ENCODE peak calls at places on chromosomes 1 and 21, in ten cellular contexts. N is Peyer's patch; Z is spleen; D is cardiac muscle cell; L is left ventricle myocardium inferior; F is lower lobe of right lung; I is CD8-positive, alpha-beta T cell; G is pancreas; H is body of pancreas; X is IMR-90. S is an unnamed sample.
A peak's percentile ranks its signal among the peaks of the same experiment; 100 is the strongest.

GRCh38 chr21:44771896-44772525 is 29.6 kb downstream of the UBE2G2 start:
- DNase-seq in H (no peak), I (no peak), G (no peak), F (no peak), D (no peak), L (no peak), Z (no peak), N (no peak), X (no peak), S (no peak)

GRCh38 chr21:32185726-32186125 is 93.1 kb downstream of the MIS18A start:
- DNase-seq in N (no peak), L (no peak), H (no peak), Z (no peak), X (no peak), F (no peak), I (no peak), G (no peak), D (no peak), S (no peak)

GRCh38 chr1:102919659-102920058 is 188.7 kb downstream of the COL11A1 start:
- DNase-seq in N (no peak), F (no peak), D (peak; percentile 42), G (no peak), L (no peak), X (peak; percentile 79), Z (no peak), H (no peak), I (no peak), S (no peak)

GRCh38 chr21:39014751-39015150 is 168.5 kb downstream of the PSMG1 start:
- DNase-seq in I (no peak), D (peak; percentile 96), Z (no peak), G (no peak), H (no peak), L (no peak), F (no peak), X (peak; percentile 99), N (no peak), S (no peak)

GRCh38 chr1:204651843-204652421 is 33.6 kb downstream of the LRRN2 start:
- DNase-seq in H (no peak), I (no peak), L (no peak), D (no peak), N (no peak), G (no peak), X (no peak), F (no peak), Z (no peak), S (no peak)

GRCh38 chr1:236507022-236507700 is 16.6 kb upstream of the LGALS8 start:
- DNase-seq in G (no peak), H (peak; percentile 52), X (peak; percentile 49), F (no peak), Z (no peak), L (no peak), D (peak; percentile 89), I (no peak), N (no peak), S (no peak)

GRCh38 chr1:184283999-184284398 is 102.8 kb upstream of the C1orf21 start:
- DNase-seq in Z (no peak), F (no peak), N (no peak), H (no peak), X (peak; percentile 94), L (peak; percentile 23), I (no peak), D (peak; percentile 75), G (no peak), S (no peak)

GRCh38 chr1:61332196-61332753 is 249.9 kb downstream of the NFIA start:
- DNase-seq in N (no peak), H (no peak), F (no peak), Z (no peak), G (no peak), L (no peak), I (no peak), X (no peak), D (peak; percentile 40), S (no peak)

GRCh38 chr1:154218545-154218944 is 2.2 kb upstream of the UBAP2L start:
- DNase-seq in Z (no peak), I (no peak), F (no peak), N (no peak), L (no peak), H (no peak), G (no peak), D (no peak), X (no peak), S (no peak)
- H3K4me3 ChIP-seq in Z (no peak overlapping the region), I (no peak overlapping the region), F (peak overlapping the region; percentile 77), N (no peak overlapping the region), L (peak overlapping the region; percentile 87), H (no peak overlapping the region), G (no peak overlapping the region), D (no peak overlapping the region), X (no peak overlapping the region), S (no peak overlapping the region)

DNA sequence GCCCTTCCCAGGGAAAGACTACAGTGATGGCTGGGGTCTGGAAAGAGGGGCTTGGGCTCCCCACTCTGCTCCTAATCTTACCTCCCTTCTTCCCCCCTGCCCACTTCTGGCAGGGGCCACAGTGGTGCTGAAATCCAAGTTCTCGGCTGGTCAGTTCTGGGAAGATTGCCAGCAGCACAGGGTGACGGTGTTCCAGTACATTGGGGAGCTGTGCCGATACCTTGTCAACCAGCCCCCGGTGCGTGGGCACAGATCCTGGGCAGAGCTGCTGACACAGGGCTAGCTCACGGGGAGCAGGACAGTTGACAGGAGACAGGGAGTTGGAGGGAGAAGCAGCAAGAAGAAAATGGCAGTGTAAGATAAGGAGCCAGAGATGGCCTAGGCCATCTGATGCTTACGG is 2.4 kb downstream of the SLC27A3 start:
- DNase-seq in N (no peak), X (peak; percentile 21), G (peak; percentile 81), H (peak; percentile 72), Z (no peak), D (peak; percentile 39), F (peak; percentile 65), I (no peak), L (no peak), S (no peak)
- H3K4me1 ChIP-seq in N (peaks cover 10% of the 10 kb centered on the region), X (peaks cover 4% of the 10 kb centered on the region), G (peaks cover 20% of the 10 kb centered on the region), H (peaks cover 67% of the 10 kb centered on the region), Z (peaks cover 48% of the 10 kb centered on the region), D (peaks cover 3% of the 10 kb centered on the region), F (peaks cover 72% of the 10 kb centered on the region), I (peaks cover 31% of the 10 kb centered on the region), L (peaks cover 72% of the 10 kb centered on the region), S (peaks cover 11% of the 10 kb centered on the region)

GRCh38 chr1:85495556-85495955 is 30.6 kb upstream of the DDAH1 start:
- DNase-seq in G (no peak), I (no peak), L (no peak), Z (no peak), N (peak; percentile 51), D (no peak), H (peak; percentile 40), F (peak; percentile 65), X (peak; percentile 70), S (no peak)

GRCh38 chr1:85490270-85490669 is 25.3 kb upstream of the DDAH1 start:
- DNase-seq in N (no peak), X (no peak), L (no peak), H (no peak), Z (no peak), G (no peak), D (no peak), F (no peak), I (no peak), S (no peak)

GRCh38 chr1:85494074-85494956 is 29.4 kb upstream of the DDAH1 start:
- DNase-seq in F (no peak), L (no peak), D (no peak), N (no peak), G (no peak), X (no peak), Z (no peak), H (no peak), I (no peak), S (peak; percentile 1)

GRCh38 chr1:85496881-85497582 is 32.1 kb upstream of the DDAH1 start:
- DNase-seq in Z (no peak), D (no peak), X (peak; percentile 39), L (no peak), G (no peak), F (no peak), I (no peak), H (no peak), N (no peak), S (no peak)

DNA sequence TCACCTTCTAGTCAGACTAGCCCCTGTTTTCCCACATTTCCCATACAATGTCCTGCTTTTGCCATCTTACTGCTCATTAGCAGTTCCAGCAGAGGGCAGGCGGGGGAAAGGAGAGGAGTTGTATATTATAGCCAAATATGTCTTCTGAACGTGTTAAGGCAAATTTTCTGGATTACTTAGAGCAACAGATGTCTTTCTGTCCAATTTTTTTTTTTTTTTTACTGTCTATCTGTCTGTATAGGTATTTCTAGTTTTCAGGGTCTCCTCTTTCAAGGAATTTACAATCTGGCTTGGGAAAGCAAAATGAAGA is 30.0 kb upstream of the DDAH1 start:
- DNase-seq in H (no peak), N (no peak), D (peak; percentile 54), L (no peak), Z (no peak), X (peak; percentile 25), I (no peak), F (no peak), G (no peak), S (no peak)
- TF ChIP-seq CTCF in H (peak; percentile 18), N (no peak), D (peak; percentile 39), L (peak; percentile 56), Z (no peak), X (peak; percentile 21), I (no peak), F (peak; percentile 14), G (no peak), S (peak; percentile 53)

GRCh38 chr21:46022551-46023107 is 41.1 kb downstream of the COL6A1 start:
- DNase-seq in L (no peak), G (no peak), Z (peak; percentile 63), F (no peak), X (no peak), I (no peak), D (no peak), H (no peak), N (no peak), S (peak; percentile 55)
- H3K4me3 ChIP-seq in L (peak overlapping the region; percentile 22), G (no peak overlapping the region), Z (no peak overlapping the region), F (no peak overlapping the region), X (no peak overlapping the region), I (no peak overlapping the region), D (no peak overlapping the region), H (no peak overlapping the region), N (no peak overlapping the region), S (peak overlapping the region; percentile 24)

DNA sequence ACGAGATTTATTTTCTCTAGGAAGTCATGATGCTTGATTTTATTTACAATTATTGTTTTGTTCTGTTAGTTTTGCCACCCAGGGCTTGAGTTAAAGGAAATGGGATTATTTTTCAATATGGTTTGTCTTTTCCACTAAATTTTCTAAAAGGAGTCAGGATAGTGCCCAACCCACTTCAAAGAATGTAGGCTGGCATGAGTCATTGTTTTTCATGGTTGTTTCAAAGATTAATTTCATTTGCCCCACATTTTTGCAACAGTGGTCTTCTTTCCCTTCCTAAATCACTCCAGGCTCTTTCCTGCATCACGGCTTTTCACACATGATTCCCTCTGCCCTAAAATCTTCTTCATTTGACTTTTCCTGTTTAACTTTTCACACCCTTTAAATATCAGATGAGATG is 2.5 kb downstream of the SLAMF6 start:
- DNase-seq in H (no peak), D (no peak), I (no peak), G (no peak), N (no peak), F (no peak), Z (no peak), L (no peak), X (no peak), S (no peak)
- H3K4me1 ChIP-seq in H (no peaks in the 10 kb centered on the region), D (no peaks in the 10 kb centered on the region), I (peaks cover 55% of the 10 kb centered on the region), G (no peaks in the 10 kb centered on the region), N (peaks cover 11% of the 10 kb centered on the region), F (peaks cover 14% of the 10 kb centered on the region), Z (peaks cover 53% of the 10 kb centered on the region), L (no peaks in the 10 kb centered on the region), X (no peaks in the 10 kb centered on the region), S (no peaks in the 10 kb centered on the region)

S was measured in Caco-2.